ENCODE peak calls at places on chromosomes 4 and X, in seven cellular contexts. W is GM19239; B is natural killer cell; Y is aorta; F is DND-41; E is activated CD8-positive, alpha-beta T cell treated with anti-CD3 and anti-CD28 coated beads, Interleukin-2, amount 10 ng/mL, durations not matched to agents 7 days and 5 days; C is T1000. Q is an unnamed sample.

GRCh38 chr4:26522478-26522877 is 32.2 kb upstream of the CCKAR start:
- DNase-seq in W (no peak), B (no peak), Y (no peak), F (no peak), E (no peak), C (no peak), Q (no peak)

GRCh38 chrX:9612146-9612505 is 147.3 kb downstream of the TBL1X start:
- DNase-seq in W (no peak), B (no peak), Y (no peak), F (no peak), E (no peak), C (no peak), Q (no peak)

GRCh38 chr4:153063490-153063889 is 127.4 kb downstream of the FHDC1 start:
- DNase-seq in W (no peak), B (no peak), Y (no peak), F (no peak), E (no peak), C (no peak), Q (no peak)

GRCh38 chr4:121397941-121398601 is 17.3 kb upstream of the QRFPR start:
- DNase-seq in W (no peak), B (no peak), Y (no peak), F (no peak), E (no peak), C (no peak), Q (no peak)

GRCh38 chr4:8547108-8547911 is 32.9 kb upstream of the GPR78 start:
- DNase-seq in W (peak), B (no peak), Y (peak), F (no peak), E (no peak), C (peak), Q (peak)

GRCh38 chrX:72097081-72097480 is 34.6 kb downstream of the RTL5 start:
- DNase-seq in W (no peak), B (no peak), Y (no peak), F (no peak), E (no peak), C (no peak), Q (no peak)

GRCh38 chr4:45100936-45101818 is 374.8 kb upstream of the GNPDA2 start:
- DNase-seq in W (no peak), B (no peak), Y (no peak), F (no peak), E (no peak), C (no peak), Q (no peak)

GRCh38 chrX:120302434-120302833 is 8.8 kb downstream of the TMEM255A start:
- DNase-seq in W (no peak), B (peak), Y (no peak), F (peak), E (peak), C (no peak), Q (no peak)

GRCh38 chr4:81405900-81406401 is 65.8 kb downstream of the RASGEF1B start:
- DNase-seq in W (peak), B (no peak), Y (no peak), F (peak), E (peak), C (no peak), Q (no peak)

GRCh38 chr4:119832731-119833233 is 204.2 kb upstream of the PDE5A start:
- DNase-seq in W (no peak), B (no peak), Y (no peak), F (no peak), E (no peak), C (no peak), Q (no peak)

GRCh38 chr4:107685740-107686139 is 34.3 kb downstream of the PAPSS1 start:
- DNase-seq in W (no peak), B (no peak), Y (no peak), F (no peak), E (no peak), C (no peak), Q (no peak)

GRCh38 chr4:42656736-42656985 is 244 bp downstream of the ATP8A1 start:
- DNase-seq in W (no peak), B (no peak), Y (no peak), F (no peak), E (no peak), C (no peak), Q (no peak)

GRCh38 chr4:6272863-6273660 is 3.4 kb downstream of the WFS1 start:
- DNase-seq in W (no peak), B (no peak), Y (no peak), F (no peak), E (no peak), C (peak), Q (no peak)

GRCh38 chrX:44432641-44433040 is 89.2 kb upstream of the EFHC2 start:
- DNase-seq in W (no peak), B (no peak), Y (no peak), F (no peak), E (no peak), C (no peak), Q (no peak)

GRCh38 chr4:41428941-41429669 is 108.9 kb upstream of the LIMCH1 start:
- DNase-seq in W (no peak), B (no peak), Y (no peak), F (no peak), E (no peak), C (no peak), Q (no peak)

GRCh38 chr4:9925750-9926439 is 95.4 kb downstream of the SLC2A9 start:
- DNase-seq in W (no peak), B (no peak), Y (no peak), F (no peak), E (no peak), C (no peak), Q (peak)

GRCh38 chr4:121070696-121071639 is 1.4 kb downstream of the NDNF start:
- DNase-seq in W (no peak), B (no peak), Y (peak), F (no peak), E (peak), C (peak), Q (peak)

GRCh38 chr4:104490770-104491395 is 3.8 kb downstream of the CXXC4 start:
- DNase-seq in W (peak), B (peak), Y (peak), F (peak), E (peak), C (peak), Q (peak)

GRCh38 chr4:108247511-108248088 is 78.9 kb upstream of the LEF1 start:
- DNase-seq in W (no peak), B (no peak), Y (peak), F (no peak), E (no peak), C (no peak), Q (no peak)

GRCh38 chr4:48017108-48017527 is 546 bp downstream of the NIPAL1 start:
- DNase-seq in W (no peak), B (peak), Y (peak), F (no peak), E (no peak), C (peak), Q (peak)

GRCh38 chr4:183747931-183748664 is 89.0 kb downstream of the TRAPPC11 start:
- DNase-seq in W (no peak), B (no peak), Y (no peak), F (no peak), E (no peak), C (peak), Q (no peak)

GRCh38 chrX:1205681-1206611 is 6.5 kb downstream of the CRLF2 start:
- DNase-seq in W (no peak), B (no peak), Y (peak), F (no peak), E (peak), C (no peak), Q (peak)

GRCh38 chr4:35247047-35247446 is 997.3 kb downstream of the ARAP2 start:
- DNase-seq in W (no peak), B (no peak), Y (no peak), F (no peak), E (no peak), C (no peak), Q (no peak)

GRCh38 chrX:68416592-68416991 is 16.7 kb downstream of the OPHN1 start:
- DNase-seq in W (no peak), B (no peak), Y (no peak), F (no peak), E (no peak), C (no peak), Q (no peak)

GRCh38 chrX:45322820-45323219 is 122.1 kb upstream of the DIPK2B start:
- DNase-seq in W (no peak), B (no peak), Y (no peak), F (no peak), E (no peak), C (no peak), Q (no peak)

Q was measured in posterior vena cava.